ENCODE peak calls at places on chromosomes 1 and 21, in six cellular contexts. One of them, this sample, is unnamed.

GRCh38 chr1:43042773-43043470 is 84.3 kb upstream of the SLC2A1 start:
- DNase-seq in fibroblast of lung: no peak
- DNase-seq in neural crest cell: no peak
- DNase-seq in fibroblast of villous mesenchyme: no peak
- DNase-seq in choroid plexus epithelial cell: no peak
- DNase-seq in right atrium auricular region: no peak
- DNase-seq in this sample: no peak

GRCh38 chr1:79682478-79682877 is 675.9 kb upstream of the ADGRL4 start:
- DNase-seq in fibroblast of lung: no peak
- DNase-seq in neural crest cell: no peak
- DNase-seq in fibroblast of villous mesenchyme: no peak
- DNase-seq in choroid plexus epithelial cell: no peak
- DNase-seq in right atrium auricular region: no peak
- DNase-seq in this sample: no peak

GRCh38 chr1:31033573-31033972 is 31.9 kb downstream of the PUM1 start:
- DNase-seq in fibroblast of lung: no peak
- DNase-seq in neural crest cell: no peak
- DNase-seq in fibroblast of villous mesenchyme: no peak
- DNase-seq in choroid plexus epithelial cell: no peak
- DNase-seq in right atrium auricular region: no peak
- DNase-seq in this sample: no peak

GRCh38 chr1:231340328-231341013 is 2.4 kb downstream of the SPRTN start:
- DNase-seq in fibroblast of lung: no peak
- DNase-seq in neural crest cell: no peak
- DNase-seq in fibroblast of villous mesenchyme: peak; percentile 73
- DNase-seq in choroid plexus epithelial cell: no peak
- DNase-seq in right atrium auricular region: no peak
- DNase-seq in this sample: no peak

GRCh38 chr21:41477641-41478318 is 30.2 kb downstream of the TMPRSS2 start:
- DNase-seq in fibroblast of lung: peak; percentile 22
- DNase-seq in neural crest cell: peak; percentile 22
- DNase-seq in fibroblast of villous mesenchyme: no peak
- DNase-seq in choroid plexus epithelial cell: no peak
- DNase-seq in right atrium auricular region: no peak
- DNase-seq in this sample: no peak

GRCh38 chr1:148160421-148161251 is 8.6 kb upstream of the NBPF11 start:
- DNase-seq in fibroblast of lung: no peak
- DNase-seq in neural crest cell: no peak
- DNase-seq in fibroblast of villous mesenchyme: no peak
- DNase-seq in choroid plexus epithelial cell: peak; percentile 11
- DNase-seq in right atrium auricular region: no peak
- DNase-seq in this sample: peak; percentile 11

GRCh38 chr1:15767941-15768340 is 9.3 kb downstream of the FBLIM1 start:
- DNase-seq in fibroblast of lung: no peak
- DNase-seq in neural crest cell: no peak
- DNase-seq in fibroblast of villous mesenchyme: no peak
- DNase-seq in choroid plexus epithelial cell: no peak
- DNase-seq in right atrium auricular region: no peak
- DNase-seq in this sample: no peak

GRCh38 chr21:34670220-34670961 is 1.6 kb downstream of the CLIC6 start:
- DNase-seq in fibroblast of lung: peak; percentile 13
- DNase-seq in neural crest cell: no peak
- DNase-seq in fibroblast of villous mesenchyme: no peak
- DNase-seq in choroid plexus epithelial cell: no peak
- DNase-seq in right atrium auricular region: no peak
- DNase-seq in this sample: no peak

GRCh38 chr1:13892141-13892670 is 192.2 kb downstream of the PRDM2 start:
- DNase-seq in fibroblast of lung: no peak
- DNase-seq in neural crest cell: no peak
- DNase-seq in fibroblast of villous mesenchyme: no peak
- DNase-seq in choroid plexus epithelial cell: no peak
- DNase-seq in right atrium auricular region: no peak
- DNase-seq in this sample: no peak

GRCh38 chr1:201309420-201309819 is 26.1 kb downstream of the PKP1 start:
- DNase-seq in fibroblast of lung: no peak
- DNase-seq in neural crest cell: peak; percentile 21
- DNase-seq in fibroblast of villous mesenchyme: peak; percentile 18
- DNase-seq in choroid plexus epithelial cell: peak; percentile 14
- DNase-seq in right atrium auricular region: peak; percentile 63
- DNase-seq in this sample: no peak

GRCh38 chr1:42085596-42085995 is 67.6 kb upstream of the GUCA2B start:
- DNase-seq in fibroblast of lung: peak; percentile 19
- DNase-seq in neural crest cell: no peak
- DNase-seq in fibroblast of villous mesenchyme: peak; percentile 40
- DNase-seq in choroid plexus epithelial cell: peak; percentile 34
- DNase-seq in right atrium auricular region: no peak
- DNase-seq in this sample: no peak

GRCh38 chr1:157137051-157137772 is 983 bp downstream of the ETV3 start:
- DNase-seq in fibroblast of lung: peak; percentile 12
- DNase-seq in neural crest cell: no peak
- DNase-seq in fibroblast of villous mesenchyme: peak; percentile 42
- DNase-seq in choroid plexus epithelial cell: peak; percentile 40
- DNase-seq in right atrium auricular region: no peak
- DNase-seq in this sample: no peak

GRCh38 chr1:156747737-156748669 is 3.5 kb downstream of the HDGF start:
- DNase-seq in fibroblast of lung: no peak
- DNase-seq in neural crest cell: no peak
- DNase-seq in fibroblast of villous mesenchyme: no peak
- DNase-seq in choroid plexus epithelial cell: no peak
- DNase-seq in right atrium auricular region: no peak
- DNase-seq in this sample: peak; percentile 22

GRCh38 chr1:38114231-38114630 is 67.6 kb upstream of the POU3F1 start:
- DNase-seq in fibroblast of lung: no peak
- DNase-seq in neural crest cell: no peak
- DNase-seq in fibroblast of villous mesenchyme: no peak
- DNase-seq in choroid plexus epithelial cell: no peak
- DNase-seq in right atrium auricular region: no peak
- DNase-seq in this sample: no peak

GRCh38 chr1:196608401-196609113 is at the start of gene KCNT2:
- DNase-seq in fibroblast of lung: peak; percentile 71
- DNase-seq in neural crest cell: peak; percentile 81
- DNase-seq in fibroblast of villous mesenchyme: peak; percentile 20
- DNase-seq in choroid plexus epithelial cell: peak; percentile 86
- DNase-seq in right atrium auricular region: peak; percentile 76
- DNase-seq in this sample: peak; percentile 36

GRCh38 chr1:46083579-46083978 is 48.9 kb downstream of the PIK3R3 start:
- DNase-seq in fibroblast of lung: no peak
- DNase-seq in neural crest cell: no peak
- DNase-seq in fibroblast of villous mesenchyme: no peak
- DNase-seq in choroid plexus epithelial cell: no peak
- DNase-seq in right atrium auricular region: no peak
- DNase-seq in this sample: no peak

GRCh38 chr1:232352366-232352765 is 277.6 kb downstream of the SIPA1L2 start:
- DNase-seq in fibroblast of lung: no peak
- DNase-seq in neural crest cell: no peak
- DNase-seq in fibroblast of villous mesenchyme: no peak
- DNase-seq in choroid plexus epithelial cell: no peak
- DNase-seq in right atrium auricular region: no peak
- DNase-seq in this sample: no peak

GRCh38 chr1:248821101-248821500 is 4.6 kb downstream of the SH3BP5L start:
- DNase-seq in fibroblast of lung: peak; percentile 32
- DNase-seq in neural crest cell: no peak
- DNase-seq in fibroblast of villous mesenchyme: peak; percentile 15
- DNase-seq in choroid plexus epithelial cell: peak; percentile 40
- DNase-seq in right atrium auricular region: peak; percentile 59
- DNase-seq in this sample: no peak

GRCh38 chr21:43187715-43188114 is 18.9 kb downstream of the CRYAA start:
- DNase-seq in fibroblast of lung: no peak
- DNase-seq in neural crest cell: no peak
- DNase-seq in fibroblast of villous mesenchyme: no peak
- DNase-seq in choroid plexus epithelial cell: no peak
- DNase-seq in right atrium auricular region: no peak
- DNase-seq in this sample: no peak

GRCh38 chr1:8938232-8939117 is 7.2 kb upstream of the CA6 start:
- DNase-seq in fibroblast of lung: peak; percentile 22
- DNase-seq in neural crest cell: no peak
- DNase-seq in fibroblast of villous mesenchyme: peak; percentile 8
- DNase-seq in choroid plexus epithelial cell: no peak
- DNase-seq in right atrium auricular region: no peak
- DNase-seq in this sample: no peak

GRCh38 chr1:167057297-167057688 is 32.9 kb downstream of the GPA33 start:
- DNase-seq in fibroblast of lung: peak; percentile 20
- DNase-seq in neural crest cell: peak; percentile 33
- DNase-seq in fibroblast of villous mesenchyme: peak; percentile 10
- DNase-seq in choroid plexus epithelial cell: peak; percentile 62
- DNase-seq in right atrium auricular region: no peak
- DNase-seq in this sample: no peak

GRCh38 chr1:211476200-211476849 is 15.6 kb downstream of the RD3 start:
- DNase-seq in fibroblast of lung: peak; percentile 72
- DNase-seq in neural crest cell: peak; percentile 72
- DNase-seq in fibroblast of villous mesenchyme: peak; percentile 67
- DNase-seq in choroid plexus epithelial cell: peak; percentile 86
- DNase-seq in right atrium auricular region: peak; percentile 72
- DNase-seq in this sample: no peak

GRCh38 chr1:3590951-3591865 is 20.1 kb downstream of the MEGF6 start:
- DNase-seq in fibroblast of lung: no peak
- DNase-seq in neural crest cell: no peak
- DNase-seq in fibroblast of villous mesenchyme: no peak
- DNase-seq in choroid plexus epithelial cell: no peak
- DNase-seq in right atrium auricular region: no peak
- DNase-seq in this sample: no peak

GRCh38 chr1:21287905-21288514 is 2.3 kb downstream of the ECE1 start:
- DNase-seq in fibroblast of lung: no peak
- DNase-seq in neural crest cell: no peak
- DNase-seq in fibroblast of villous mesenchyme: no peak
- DNase-seq in choroid plexus epithelial cell: no peak
- DNase-seq in right atrium auricular region: no peak
- DNase-seq in this sample: no peak

GRCh38 chr1:6222644-6223043 is 13.1 kb downstream of the ICMT start:
- DNase-seq in fibroblast of lung: peak; percentile 72
- DNase-seq in neural crest cell: no peak
- DNase-seq in fibroblast of villous mesenchyme: peak; percentile 48
- DNase-seq in choroid plexus epithelial cell: no peak
- DNase-seq in right atrium auricular region: peak; percentile 81
- DNase-seq in this sample: no peak

GRCh38 chr1:205068457-205069035 is 15.7 kb downstream of the TMEM81 start:
- DNase-seq in fibroblast of lung: peak; percentile 44
- DNase-seq in neural crest cell: no peak
- DNase-seq in fibroblast of villous mesenchyme: no peak
- DNase-seq in choroid plexus epithelial cell: peak; percentile 58
- DNase-seq in right atrium auricular region: no peak
- DNase-seq in this sample: no peak
- TF ChIP-seq CTCF in fibroblast of lung: no peak
- TF ChIP-seq CTCF in neural crest cell: no peak
- TF ChIP-seq CTCF in fibroblast of villous mesenchyme: no peak
- TF ChIP-seq CTCF in choroid plexus epithelial cell: no peak
- TF ChIP-seq CTCF in right atrium auricular region: no peak
- TF ChIP-seq CTCF in this sample: no peak

GRCh38 chr1:34754878-34755637 is at the start of gene GJB5:
- DNase-seq in fibroblast of lung: no peak
- DNase-seq in neural crest cell: no peak
- DNase-seq in fibroblast of villous mesenchyme: no peak
- DNase-seq in choroid plexus epithelial cell: no peak
- DNase-seq in right atrium auricular region: no peak
- DNase-seq in this sample: no peak
- TF ChIP-seq CTCF in fibroblast of lung: no peak
- TF ChIP-seq CTCF in neural crest cell: no peak
- TF ChIP-seq CTCF in fibroblast of villous mesenchyme: no peak
- TF ChIP-seq CTCF in choroid plexus epithelial cell: no peak
- TF ChIP-seq CTCF in right atrium auricular region: no peak
- TF ChIP-seq CTCF in this sample: no peak

DNA sequence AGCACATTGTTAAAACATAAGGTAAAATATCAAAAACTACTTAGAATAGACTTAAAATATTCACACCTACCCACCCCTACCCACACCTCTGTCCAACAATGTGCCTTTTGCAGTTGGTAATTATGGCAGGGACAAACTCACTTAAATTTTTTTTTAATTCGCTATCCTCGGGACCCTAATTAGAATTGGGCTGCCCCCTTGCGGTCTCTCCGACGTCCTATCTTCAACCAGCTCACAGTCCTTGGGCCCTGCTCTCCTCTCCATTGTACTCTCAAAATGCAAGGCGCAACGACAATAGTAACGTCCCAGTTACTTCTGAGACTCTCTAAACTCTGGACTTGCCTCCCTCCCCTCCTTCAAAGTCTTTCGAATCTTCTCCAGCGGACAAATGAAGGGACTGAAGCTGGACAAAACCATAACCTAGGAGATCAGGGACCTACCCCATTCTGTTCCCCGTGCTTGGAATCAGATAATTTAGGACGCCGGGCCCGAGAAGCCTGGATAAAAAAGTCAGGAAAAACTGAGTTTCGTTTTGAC is 1.1 kb upstream of the CIART start:
- DNase-seq in fibroblast of lung: peak; percentile 79
- DNase-seq in neural crest cell: peak; percentile 55
- DNase-seq in fibroblast of villous mesenchyme: peak; percentile 77
- DNase-seq in choroid plexus epithelial cell: peak; percentile 80
- DNase-seq in right atrium auricular region: peak; percentile 77
- DNase-seq in this sample: no peak
- TF ChIP-seq CTCF in fibroblast of lung: peak; percentile 69
- TF ChIP-seq CTCF in neural crest cell: peak; percentile 73
- TF ChIP-seq CTCF in fibroblast of villous mesenchyme: peak; percentile 73
- TF ChIP-seq CTCF in choroid plexus epithelial cell: peak; percentile 84
- TF ChIP-seq CTCF in right atrium auricular region: peak; percentile 72
- TF ChIP-seq CTCF in this sample: peak; percentile 81

GRCh38 chr1:225906467-225906866 is 17.5 kb upstream of the LEFTY1 start:
- DNase-seq in fibroblast of lung: no peak
- DNase-seq in neural crest cell: no peak
- DNase-seq in fibroblast of villous mesenchyme: no peak
- DNase-seq in choroid plexus epithelial cell: no peak
- DNase-seq in right atrium auricular region: no peak
- DNase-seq in this sample: no peak

GRCh38 chr1:225908013-225908640 is 15.9 kb downstream of the PYCR2 start:
- DNase-seq in fibroblast of lung: no peak
- DNase-seq in neural crest cell: no peak
- DNase-seq in fibroblast of villous mesenchyme: no peak
- DNase-seq in choroid plexus epithelial cell: no peak
- DNase-seq in right atrium auricular region: no peak
- DNase-seq in this sample: no peak

GRCh38 chr1:225909477-225909876 is 14.6 kb downstream of the PYCR2 start:
- DNase-seq in fibroblast of lung: no peak
- DNase-seq in neural crest cell: no peak
- DNase-seq in fibroblast of villous mesenchyme: no peak
- DNase-seq in choroid plexus epithelial cell: no peak
- DNase-seq in right atrium auricular region: no peak
- DNase-seq in this sample: no peak

GRCh38 chr1:225907341-225907740 is 16.7 kb downstream of the PYCR2 start:
- DNase-seq in fibroblast of lung: no peak
- DNase-seq in neural crest cell: no peak
- DNase-seq in fibroblast of villous mesenchyme: no peak
- DNase-seq in choroid plexus epithelial cell: no peak
- DNase-seq in right atrium auricular region: no peak
- DNase-seq in this sample: no peak

DNA sequence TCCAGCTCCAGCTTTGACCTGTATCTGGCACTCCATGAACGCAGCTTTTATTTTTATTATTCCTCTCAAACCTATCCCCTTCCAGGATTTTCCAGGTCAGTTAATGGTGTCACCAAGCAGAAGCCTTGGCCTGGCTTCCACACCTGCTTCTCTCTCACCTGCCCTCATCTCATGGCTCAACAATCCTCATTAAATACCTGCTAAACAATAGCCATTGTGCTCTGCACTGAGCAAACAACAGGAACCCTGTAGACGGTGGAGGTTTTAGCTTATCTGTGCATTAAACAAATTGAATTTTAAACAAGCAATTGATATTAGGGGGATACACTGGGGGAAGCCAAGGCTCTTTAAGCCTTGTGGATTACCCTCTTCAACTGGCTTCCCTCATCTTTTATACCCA is 15.3 kb downstream of the PYCR2 start:
- DNase-seq in fibroblast of lung: no peak
- DNase-seq in neural crest cell: no peak
- DNase-seq in fibroblast of villous mesenchyme: no peak
- DNase-seq in choroid plexus epithelial cell: no peak
- DNase-seq in right atrium auricular region: no peak
- DNase-seq in this sample: no peak
- TF ChIP-seq CTCF in fibroblast of lung: no peak
- TF ChIP-seq CTCF in neural crest cell: no peak
- TF ChIP-seq CTCF in fibroblast of villous mesenchyme: no peak
- TF ChIP-seq CTCF in choroid plexus epithelial cell: no peak
- TF ChIP-seq CTCF in right atrium auricular region: no peak
- TF ChIP-seq CTCF in this sample: no peak

This sample was measured in D721Med.